ENCODE peak calls at places on chromosome 16, in five cellular contexts. One of them, this sample, is unnamed.

GRCh38 chr16:81547194-81547918 is 102.7 kb downstream of the CMIP start:
- DNase-seq in PC-3: no peak
- DNase-seq in dorsolateral prefrontal cortex: no peak
- DNase-seq in KG1: no peak
- DNase-seq in amniotic stem cell: no peak
- DNase-seq in this sample: no peak

GRCh38 chr16:46961373-46962353 is 11.8 kb downstream of the DNAJA2 start:
- DNase-seq in PC-3: no peak
- DNase-seq in dorsolateral prefrontal cortex: no peak
- DNase-seq in KG1: no peak
- DNase-seq in amniotic stem cell: no peak
- DNase-seq in this sample: no peak

GRCh38 chr16:56275076-56275475 is 83.8 kb downstream of the GNAO1 start:
- DNase-seq in PC-3: no peak
- DNase-seq in dorsolateral prefrontal cortex: no peak
- DNase-seq in KG1: no peak
- DNase-seq in amniotic stem cell: no peak
- DNase-seq in this sample: no peak

GRCh38 chr16:54936086-54936978 is 5.7 kb downstream of the IRX5 start:
- DNase-seq in PC-3: peak; percentile 7
- DNase-seq in dorsolateral prefrontal cortex: no peak
- DNase-seq in KG1: no peak
- DNase-seq in amniotic stem cell: no peak
- DNase-seq in this sample: no peak

GRCh38 chr16:85328665-85329058 is 216.4 kb upstream of the CIBAR2 start:
- DNase-seq in PC-3: no peak
- DNase-seq in dorsolateral prefrontal cortex: no peak
- DNase-seq in KG1: no peak
- DNase-seq in amniotic stem cell: no peak
- DNase-seq in this sample: no peak

GRCh38 chr16:51666821-51667220 is 515.8 kb upstream of the SALL1 start:
- DNase-seq in PC-3: no peak
- DNase-seq in dorsolateral prefrontal cortex: no peak
- DNase-seq in KG1: no peak
- DNase-seq in amniotic stem cell: no peak
- DNase-seq in this sample: peak; percentile 64

GRCh38 chr16:89193576-89194293 is 6.6 kb downstream of the SLC22A31 start:
- DNase-seq in PC-3: no peak
- DNase-seq in dorsolateral prefrontal cortex: no peak
- DNase-seq in KG1: no peak
- DNase-seq in amniotic stem cell: no peak
- DNase-seq in this sample: no peak

GRCh38 chr16:10988164-10988803 is 43.9 kb downstream of the CLEC16A start:
- DNase-seq in PC-3: peak; percentile 6
- DNase-seq in dorsolateral prefrontal cortex: no peak
- DNase-seq in KG1: no peak
- DNase-seq in amniotic stem cell: no peak
- DNase-seq in this sample: no peak

GRCh38 chr16:17552351-17552750 is 81.6 kb upstream of the XYLT1 start:
- DNase-seq in PC-3: no peak
- DNase-seq in dorsolateral prefrontal cortex: no peak
- DNase-seq in KG1: no peak
- DNase-seq in amniotic stem cell: no peak
- DNase-seq in this sample: peak; percentile 31

GRCh38 chr16:84497836-84498610 is 6.4 kb downstream of the MEAK7 start:
- DNase-seq in PC-3: no peak
- DNase-seq in dorsolateral prefrontal cortex: no peak
- DNase-seq in KG1: no peak
- DNase-seq in amniotic stem cell: no peak
- DNase-seq in this sample: no peak

GRCh38 chr16:7921360-7921759 is 588.7 kb downstream of the RBFOX1 start:
- DNase-seq in PC-3: no peak
- DNase-seq in dorsolateral prefrontal cortex: no peak
- DNase-seq in KG1: no peak
- DNase-seq in amniotic stem cell: no peak
- DNase-seq in this sample: no peak

GRCh38 chr16:28192811-28193529 is 18.8 kb downstream of the XPO6 start:
- DNase-seq in PC-3: no peak
- DNase-seq in dorsolateral prefrontal cortex: no peak
- DNase-seq in KG1: peak; percentile 14
- DNase-seq in amniotic stem cell: no peak
- DNase-seq in this sample: no peak

This sample was measured in astrocyte of the cerebellum.